ENCODE peak calls at places on chromosomes 11 and 22, in ten cellular contexts. I, D, O, Q, W, J, P, B, R and L are unnamed samples.

GRCh38 chr11:38156495-38157146 is 1558.6 kb upstream of the RAG2 start:
- DNase-seq in I (no peak), D (no peak), O (no peak), Q (no peak), W (no peak), J (no peak), P (no peak), B (no peak), R (no peak), L (no peak)

GRCh38 chr22:50621948-50622722 is 5.8 kb downstream of the ARSA start:
- DNase-seq in I (no peak), D (peak; percentile 62), O (no peak), Q (no peak), W (no peak), J (no peak), P (no peak), B (peak; percentile 11), R (no peak), L (no peak)

GRCh38 chr11:121563900-121564822 is 111.4 kb upstream of the SORL1-AS1 start:
- DNase-seq in I (peak; percentile 21), D (no peak), O (no peak), Q (no peak), W (no peak), J (no peak), P (no peak), B (no peak), R (no peak), L (no peak)

GRCh38 chr11:1890856-1891830 is 552 bp downstream of the PRR33 start:
- DNase-seq in I (no peak), D (peak; percentile 64), O (peak; percentile 79), Q (peak; percentile 6), W (no peak), J (no peak), P (peak; percentile 20), B (no peak), R (no peak), L (no peak)

GRCh38 chr22:35766654-35767580 is 49.2 kb downstream of the APOL5 start:
- DNase-seq in I (peak; percentile 66), D (no peak), O (no peak), Q (no peak), W (peak; percentile 56), J (no peak), P (no peak), B (peak; percentile 67), R (no peak), L (no peak)

GRCh38 chr11:3109921-3110706 is 52.9 kb upstream of the CARS1 start:
- DNase-seq in I (peak; percentile 18), D (peak; percentile 77), O (peak; percentile 46), Q (peak; percentile 91), W (peak; percentile 89), J (peak; percentile 29), P (peak; percentile 36), B (peak; percentile 61), R (no peak), L (no peak)

GRCh38 chr11:27599217-27599616 is 92.6 kb upstream of the LIN7C start:
- DNase-seq in I (no peak), D (no peak), O (no peak), Q (no peak), W (peak; percentile 77), J (no peak), P (no peak), B (no peak), R (no peak), L (no peak)

GRCh38 chr11:63767415-63768231 is 952 bp downstream of the ZFTA start:
- DNase-seq in I (peak; percentile 91), D (peak; percentile 68), O (peak; percentile 62), Q (peak; percentile 65), W (peak; percentile 99), J (peak; percentile 78), P (peak; percentile 65), B (peak; percentile 77), R (peak; percentile 73), L (peak; percentile 81)

GRCh38 chr11:6259638-6260019 is at the start of gene CCKBR:
- DNase-seq in I (no peak), D (peak; percentile 71), O (no peak), Q (no peak), W (peak; percentile 72), J (no peak), P (no peak), B (no peak), R (no peak), L (no peak)

GRCh38 chr11:821513-822371 is 3.0 kb downstream of the PNPLA2 start:
- DNase-seq in I (no peak), D (peak; percentile 83), O (peak; percentile 57), Q (no peak), W (no peak), J (no peak), P (no peak), B (no peak), R (no peak), L (peak; percentile 58)

GRCh38 chr11:75478690-75479597 is 45.9 kb upstream of the KLHL35 start:
- DNase-seq in I (no peak), D (no peak), O (no peak), Q (no peak), W (no peak), J (no peak), P (no peak), B (no peak), R (no peak), L (no peak)

DNA sequence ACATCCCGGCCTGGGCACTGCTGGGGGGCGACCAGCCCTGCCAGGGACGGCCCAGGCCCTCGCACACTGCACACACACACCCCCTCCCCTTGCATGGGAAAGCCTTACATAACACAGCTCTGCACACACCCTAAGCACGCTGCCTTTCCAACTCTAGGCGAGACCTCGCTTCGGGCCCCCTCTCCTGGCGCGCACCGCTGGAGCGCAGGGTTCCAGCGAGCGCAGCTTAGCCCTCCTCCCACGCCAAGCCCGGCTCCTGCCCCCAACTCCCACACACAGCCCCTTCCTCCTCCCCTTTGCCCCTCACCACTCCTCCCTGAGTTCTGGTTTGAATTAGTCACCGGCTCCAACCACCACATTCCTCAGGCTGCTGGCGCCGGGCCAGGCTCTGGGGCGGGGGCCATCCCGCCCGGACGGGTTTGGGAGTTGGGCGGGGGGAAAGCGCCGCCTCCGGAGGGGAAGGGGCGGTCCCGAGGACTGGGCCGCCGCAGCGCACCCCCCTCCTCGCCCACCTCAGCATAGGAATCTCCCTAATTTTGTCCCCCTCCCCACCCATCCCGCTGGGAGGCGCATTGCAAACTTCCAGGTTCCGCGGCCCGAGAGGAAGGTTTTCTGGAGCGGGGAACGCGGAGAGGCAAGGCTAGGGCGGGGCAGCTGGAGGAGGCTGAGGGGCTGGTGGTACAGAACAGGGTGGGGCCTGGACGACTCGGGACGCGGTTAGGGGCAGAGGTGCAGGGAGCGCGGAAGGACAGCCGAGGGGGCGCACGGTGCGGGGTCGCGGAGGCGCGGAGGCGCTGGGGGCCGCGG is 966 bp downstream of the AHNAK start:
- DNase-seq in I (peak; percentile 93), D (peak; percentile 95), O (peak; percentile 96), Q (peak; percentile 89), W (peak; percentile 83), J (peak; percentile 97), P (peak; percentile 97), B (peak; percentile 99), R (peak; percentile 93), L (peak; percentile 97)
- H3K4me1 ChIP-seq in I (peaks cover 20% of the 10 kb centered on the region), D (peaks cover 72% of the 10 kb centered on the region), O (peaks cover 59% of the 10 kb centered on the region), Q (peaks cover 62% of the 10 kb centered on the region), W (peaks cover 38% of the 10 kb centered on the region), J (peaks cover 77% of the 10 kb centered on the region), P (peaks cover 6% of the 10 kb centered on the region), B (peaks cover 64% of the 10 kb centered on the region), R (no peaks in the 10 kb centered on the region), L (peaks cover 68% of the 10 kb centered on the region)

DNA sequence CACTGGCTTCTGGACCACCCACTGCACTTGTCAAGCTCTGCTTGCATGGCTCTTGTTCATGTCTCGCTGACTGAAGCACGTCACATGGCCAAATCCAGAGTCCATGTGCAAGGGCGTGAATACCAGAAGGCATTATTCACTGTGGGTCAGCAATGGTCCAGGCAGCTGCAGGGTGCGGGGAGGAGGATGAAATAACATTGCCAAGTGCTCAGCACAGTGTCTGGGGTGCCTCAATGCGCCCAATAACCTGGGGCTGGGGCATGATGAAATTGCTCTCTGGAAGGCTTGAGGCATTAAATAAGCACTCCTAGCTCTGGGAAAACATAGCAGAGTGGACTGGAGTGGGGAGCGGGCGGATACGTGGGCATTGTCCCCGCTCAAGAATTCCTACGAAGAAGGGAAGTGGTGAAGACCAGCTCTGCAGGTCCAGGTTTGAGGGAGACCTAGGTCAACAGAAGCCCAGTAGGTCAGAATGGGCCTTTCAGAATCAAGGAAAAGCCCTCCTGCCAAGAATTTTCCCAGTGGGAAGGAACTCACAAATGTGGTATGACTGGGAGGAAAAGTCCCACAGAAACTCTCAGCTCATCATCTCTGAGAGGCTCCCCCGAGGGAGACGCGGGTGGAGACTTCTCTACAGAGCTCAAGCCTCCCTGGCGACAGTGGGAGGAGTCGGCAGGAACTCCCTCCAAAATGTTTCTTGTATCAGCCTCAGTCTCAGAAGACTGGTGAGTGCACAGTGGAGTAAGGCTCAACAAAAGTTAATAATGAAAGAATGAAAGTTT is 15.3 kb upstream of the ACCSL start:
- DNase-seq in I (peak; percentile 38), D (peak; percentile 78), O (peak; percentile 42), Q (no peak), W (no peak), J (peak; percentile 72), P (peak; percentile 79), B (no peak), R (no peak), L (peak; percentile 68)
- H3K27ac ChIP-seq in I (no peak overlapping the region), D (peak overlapping the region; percentile 42), O (peak overlapping the region; percentile 44), Q (no peak overlapping the region), W (no peak overlapping the region), J (no peak overlapping the region), P (peak overlapping the region; percentile 92), B (no peak overlapping the region), R (peak overlapping the region; percentile 82), L (peak overlapping the region; percentile 43)

DNA sequence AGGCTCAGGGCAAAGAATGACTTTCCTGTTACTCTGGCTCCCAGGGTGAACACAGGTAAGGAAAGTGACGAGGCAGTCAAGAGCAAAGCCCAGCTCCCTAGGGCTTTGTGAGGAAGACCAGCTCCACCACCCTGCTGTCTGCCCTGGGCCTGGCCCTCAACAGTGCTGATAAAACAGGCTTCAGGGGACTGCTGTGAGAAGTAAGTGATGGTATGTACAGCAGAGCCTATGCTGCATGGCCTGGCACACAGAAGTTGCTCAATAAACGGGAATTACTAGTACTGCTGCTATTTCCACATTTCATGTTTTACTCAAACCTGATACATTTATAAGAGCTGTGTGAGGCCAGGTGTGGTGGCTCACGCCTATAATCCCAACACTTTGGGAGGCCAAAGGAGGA is 50.3 kb downstream of the MICAL3 start:
- DNase-seq in I (no peak), D (no peak), O (no peak), Q (no peak), W (no peak), J (no peak), P (no peak), B (no peak), R (no peak), L (no peak)
- H3K4me1 ChIP-seq in I (peaks cover 31% of the 10 kb centered on the region), D (peaks cover 40% of the 10 kb centered on the region), O (peaks cover 49% of the 10 kb centered on the region), Q (peaks cover 18% of the 10 kb centered on the region), W (peaks cover 17% of the 10 kb centered on the region), J (peaks cover 72% of the 10 kb centered on the region), P (no peaks in the 10 kb centered on the region), B (peaks cover 39% of the 10 kb centered on the region), R (no peaks in the 10 kb centered on the region), L (peaks cover 52% of the 10 kb centered on the region)

DNA sequence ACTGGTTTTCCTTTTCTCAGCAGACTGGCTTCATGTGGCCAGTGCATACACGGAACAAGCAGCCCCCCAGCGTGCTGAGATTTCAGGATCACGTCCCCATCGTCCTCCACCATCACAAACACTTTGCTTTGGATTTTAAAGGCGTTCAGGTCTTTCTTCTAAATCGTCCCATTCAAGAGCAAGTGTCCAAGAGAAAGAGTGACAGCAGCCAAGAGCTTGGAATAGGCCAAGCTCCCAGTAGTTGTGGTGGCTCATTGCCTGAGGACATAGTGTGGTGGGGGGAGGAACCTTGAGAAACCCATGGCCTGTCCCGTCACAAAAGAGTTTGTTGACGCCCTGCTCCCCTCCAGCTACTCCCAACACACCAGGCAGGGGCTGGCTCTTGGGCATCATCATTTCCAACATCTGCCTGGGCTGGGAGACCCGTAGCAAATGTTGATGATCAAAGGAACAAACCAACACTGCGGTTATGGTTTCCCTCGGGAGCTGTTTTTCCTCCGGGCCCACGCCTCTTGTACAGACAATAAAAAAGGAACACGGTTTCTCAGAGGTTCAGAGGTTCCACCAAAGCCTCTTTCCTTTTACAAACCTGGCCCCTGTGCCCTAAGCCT is 20.8 kb downstream of the FADS3 start:
- DNase-seq in I (peak; percentile 12), D (no peak), O (no peak), Q (peak; percentile 38), W (no peak), J (no peak), P (no peak), B (no peak), R (no peak), L (no peak)
- H3K27ac ChIP-seq in I (no peak overlapping the region), D (no peak overlapping the region), O (peak overlapping the region; percentile 30), Q (peak overlapping the region; percentile 85), W (no peak overlapping the region), J (no peak overlapping the region), P (peak overlapping the region; percentile 58), B (no peak overlapping the region), R (peak overlapping the region; percentile 79), L (no peak overlapping the region)